ENCODE peak calls at places on chromosome 2, in seven cellular contexts. D is NCI-H1930; T is aorta; L is colonic mucosa; S is pons; H is OCI-LY7; Y is stimulated activated CD4-positive, alpha-beta T cell treated with anti-CD3 and anti-CD28 coated beads, Interleukin-15, amount 100 ng/mL, for 48 hours. F is an unnamed sample.

GRCh38 chr2:9211496-9211895 is 4.9 kb downstream of the ASAP2 start:
- DNase-seq in D (no peak), T (no peak), L (peak), S (no peak), H (no peak), Y (no peak), F (no peak)

GRCh38 chr2:174335605-174336402 is 1.1 kb downstream of the SP9 start:
- DNase-seq in D (no peak), T (no peak), L (no peak), S (no peak), H (no peak), Y (no peak), F (peak)

GRCh38 chr2:222993920-222994650 is 57.9 kb upstream of the KCNE4 start:
- DNase-seq in D (no peak), T (peak), L (peak), S (peak), H (no peak), Y (no peak), F (no peak)

GRCh38 chr2:236553522-236553921 is 16.1 kb upstream of the ACKR3 start:
- DNase-seq in D (no peak), T (no peak), L (no peak), S (no peak), H (no peak), Y (no peak), F (no peak)

GRCh38 chr2:85133751-85134254 is 611 bp downstream of the TCF7L1 start:
- DNase-seq in D (no peak), T (peak), L (peak), S (no peak), H (no peak), Y (no peak), F (peak)

GRCh38 chr2:102726128-102727087 is 35.4 kb upstream of the TMEM182 start:
- DNase-seq in D (no peak), T (no peak), L (no peak), S (peak), H (no peak), Y (no peak), F (no peak)

GRCh38 chr2:120318626-120319025 is 27.3 kb upstream of the INHBB start:
- DNase-seq in D (no peak), T (peak), L (no peak), S (no peak), H (no peak), Y (no peak), F (no peak)

GRCh38 chr2:196174424-196174823 is 3.0 kb upstream of the STK17B start:
- DNase-seq in D (no peak), T (no peak), L (no peak), S (no peak), H (peak), Y (no peak), F (no peak)

GRCh38 chr2:147449323-147450080 is 395.3 kb upstream of the ACVR2A start:
- DNase-seq in D (peak), T (no peak), L (no peak), S (no peak), H (no peak), Y (no peak), F (no peak)

GRCh38 chr2:17228461-17228860 is 289.8 kb downstream of the RAD51AP2 start:
- DNase-seq in D (no peak), T (no peak), L (no peak), S (no peak), H (no peak), Y (no peak), F (no peak)